ENCODE peak calls at places on chromosomes 4 and X, in six cellular contexts. O is fibroblast of villous mesenchyme, H is HFF-Myc, M is mucosa of descending colon, Z is cardiac fibroblast, W is OCI-LY7. J is an unnamed sample.

GRCh38 chr4:4410271-4410670 is 23.4 kb downstream of the NSG1 start:
- DNase-seq in W (no peak), O (no peak), Z (no peak), M (no peak), H (no peak), J (no peak)

GRCh38 chrX:2425281-2426071 is 75.3 kb downstream of the DHRSX start:
- DNase-seq in O (no peak), Z (no peak), W (peak), H (no peak), M (no peak), J (no peak)

GRCh38 chrX:106728337-106728736 is 1.8 kb downstream of the RNF128 start:
- DNase-seq in O (no peak), H (no peak), W (no peak), M (no peak), Z (no peak), J (no peak)

GRCh38 chrX:1788300-1788911 is 173.5 kb downstream of the ASMT start:
- DNase-seq in Z (no peak), H (no peak), O (no peak), W (no peak), M (no peak), J (no peak)

GRCh38 chr4:52657630-52658501 is 1.2 kb downstream of the USP46 start:
- DNase-seq in M (no peak), Z (peak), W (peak), H (peak), O (peak), J (peak)

GRCh38 chr4:147594107-147594506 is 23.1 kb upstream of the TMEM184C start:
- DNase-seq in O (no peak), W (no peak), M (no peak), H (no peak), Z (no peak), J (no peak)

GRCh38 chr4:128831526-128832252 is 22.2 kb downstream of the JADE1 start:
- DNase-seq in W (no peak), H (no peak), M (no peak), O (peak), Z (peak), J (peak)

GRCh38 chrX:26918633-26919032 is 544.5 kb downstream of the PPP4R3C start:
- DNase-seq in Z (peak), O (no peak), H (no peak), W (peak), M (no peak), J (no peak)

GRCh38 chrX:107880054-107880610 is 54.5 kb downstream of the MID2 start:
- DNase-seq in W (no peak), Z (no peak), H (no peak), O (no peak), M (no peak), J (no peak)

GRCh38 chrX:11908371-11908770 is 150.3 kb downstream of the MSL3 start:
- DNase-seq in O (peak), W (peak), M (no peak), H (no peak), Z (peak), J (peak)

GRCh38 chr4:155530290-155530689 is 136.4 kb upstream of the GUCY1A1 start:
- DNase-seq in H (no peak), M (no peak), Z (no peak), W (no peak), O (no peak), J (no peak)

GRCh38 chr4:101271516-101271915 is 75.8 kb downstream of the PPP3CA start:
- DNase-seq in H (no peak), Z (no peak), M (no peak), O (peak), W (no peak), J (no peak)

GRCh38 chr4:139208404-139208945 is 31.5 kb upstream of the ELF2 start:
- DNase-seq in M (no peak), W (peak), H (peak), O (peak), Z (peak), J (peak)

GRCh38 chrX:3963980-3964379 is 250.5 kb upstream of the PRKX start:
- DNase-seq in H (no peak), M (no peak), Z (no peak), O (no peak), W (no peak), J (no peak)

GRCh38 chr4:184649971-184650855 is 675 bp downstream of the PRIMPOL start:
- DNase-seq in O (peak), Z (peak), H (no peak), M (no peak), W (peak), J (peak)

GRCh38 chr4:57080781-57081650 is 29.2 kb downstream of the IGFBP7 start:
- DNase-seq in W (no peak), O (peak), H (peak), Z (peak), M (no peak), J (peak)

GRCh38 chr4:32858971-32859370 is 2138.8 kb downstream of the PCDH7 start:
- DNase-seq in W (no peak), O (peak), M (no peak), Z (peak), H (peak), J (peak)

GRCh38 chr4:182015893-182016292 is 227.3 kb upstream of the TENM3 start:
- DNase-seq in W (no peak), H (no peak), O (no peak), M (no peak), Z (no peak), J (peak)

GRCh38 chrX:39212456-39212855 is 411.2 kb downstream of the MID1IP1 start:
- DNase-seq in O (no peak), M (no peak), W (no peak), Z (no peak), H (no peak), J (no peak)

GRCh38 chr4:7973545-7973981 is 33.9 kb upstream of the AFAP1 start:
- DNase-seq in H (no peak), Z (peak), M (peak), W (no peak), O (peak), J (peak)

GRCh38 chrX:63466690-63467089 is 115.6 kb upstream of the SPIN4 start:
- DNase-seq in M (no peak), W (no peak), O (no peak), H (no peak), Z (no peak), J (no peak)
- TF ChIP-seq CTCF in M (no peak), W (peak), O (no peak), H (no peak), Z (peak), J (peak)

GRCh38 chr4:125722009-125722408 is 407.3 kb downstream of the FAT4 start:
- DNase-seq in O (no peak), M (no peak), Z (no peak), W (no peak), H (no peak), J (no peak)

GRCh38 chr4:125728568-125728967 is 413.8 kb downstream of the FAT4 start:
- DNase-seq in W (no peak), H (no peak), M (no peak), Z (peak), O (peak), J (peak)

GRCh38 chr4:125727931-125728330 is 413.2 kb downstream of the FAT4 start:
- DNase-seq in M (no peak), Z (no peak), O (peak), W (no peak), H (no peak), J (peak)

GRCh38 chr4:125726121-125726520 is 411.4 kb downstream of the FAT4 start:
- DNase-seq in H (no peak), W (no peak), Z (no peak), M (no peak), O (peak), J (no peak)
- H3K4me3 ChIP-seq in H (no peak), W (no peak), Z (no peak), M (no peak), O (no peak), J (no peak)

DNA sequence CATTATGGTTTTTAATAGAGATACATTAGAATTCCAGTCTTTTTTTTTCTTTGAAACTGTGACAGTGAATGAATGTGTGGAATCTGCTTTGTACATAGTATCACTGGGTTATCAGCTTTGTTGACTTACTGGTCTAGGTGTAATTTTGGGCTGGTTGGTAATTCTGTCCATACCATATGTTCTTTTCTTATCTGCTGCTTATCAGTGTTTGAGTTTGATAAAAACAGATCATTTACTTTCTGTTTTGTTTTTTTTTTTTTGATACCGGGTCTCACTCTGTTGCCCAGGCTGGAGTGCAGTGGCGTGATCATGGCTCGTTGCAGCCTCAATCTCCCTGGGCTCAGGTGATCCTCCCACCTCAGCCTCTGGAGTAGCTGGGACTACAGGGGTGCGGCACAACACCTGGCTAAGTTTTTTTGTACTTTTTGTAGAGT is 12.4 kb downstream of the WWC2 start:
- DNase-seq in H (no peak), W (no peak), M (no peak), O (no peak), Z (no peak), J (no peak)
- TF ChIP-seq CTCF in H (no peak), W (no peak), M (no peak), O (no peak), Z (no peak), J (no peak)

DNA sequence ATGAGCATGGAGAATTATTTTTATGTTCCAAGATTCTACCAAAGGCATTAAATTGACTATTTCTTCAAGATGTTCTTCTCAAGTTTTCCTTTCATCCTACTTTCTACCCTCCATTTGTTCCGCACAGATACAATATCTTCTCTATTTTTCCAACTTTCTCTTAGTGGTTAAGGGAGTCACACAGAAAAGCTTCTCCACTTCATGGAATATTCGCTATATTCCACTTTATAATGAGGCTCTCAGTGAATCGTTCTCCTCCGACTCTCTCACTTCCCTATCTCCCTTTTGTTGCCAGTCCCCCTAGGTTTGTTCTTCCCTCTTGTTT is 1.3 kb downstream of the SH3D19 start:
- DNase-seq in M (no peak), W (no peak), Z (no peak), H (no peak), O (no peak), J (peak)
- H3K4me3 ChIP-seq in M (no peak), W (no peak), Z (peak), H (peak), O (peak), J (peak)

GRCh38 chrX:55490121-55490520 is 473 bp upstream of the USP51 start:
- DNase-seq in M (no peak), H (no peak), W (no peak), Z (no peak), O (no peak), J (no peak)

GRCh38 chrX:55488268-55488558 is 1.4 kb downstream of the USP51 start:
- DNase-seq in O (no peak), M (no peak), Z (no peak), H (no peak), W (no peak), J (no peak)

GRCh38 chrX:55488559-55489314 is 911 bp downstream of the USP51 start:
- DNase-seq in M (peak), Z (peak), H (no peak), W (peak), O (peak), J (peak)

GRCh38 chrX:55490974-55491373 is 1.3 kb upstream of the USP51 start:
- DNase-seq in M (no peak), O (no peak), Z (no peak), H (no peak), W (peak), J (no peak)

GRCh38 chrX:55489315-55490009 is at the start of gene USP51:
- DNase-seq in O (peak), M (peak), W (peak), Z (peak), H (no peak), J (peak)
- TF ChIP-seq CTCF in O (no peak), M (no peak), W (peak), Z (no peak), H (no peak), J (no peak)

J was measured in astrocyte of the spinal cord.